ENCODE peak calls at places on chromosome 17, in nine cellular contexts. I is SK-N-MC, J is endothelial cell of umbilical vein, H is sigmoid colon, G is suprapubic skin, Y is breast epithelium, L is HCT116, K is SK-N-SH, F is Panc1. B is an unnamed sample.

GRCh38 chr17:28173801-28174200 is 131.3 kb downstream of the NLK start:
- DNase-seq in G (no peak), I (no peak), J (peak), K (no peak), L (no peak), H (no peak), F (no peak), Y (no peak), B (no peak)

GRCh38 chr17:32253117-32253611 is 12.5 kb upstream of the RHBDL3 start:
- DNase-seq in G (peak), Y (peak), F (peak), J (peak), K (peak), I (peak), L (peak), H (peak), B (peak)

GRCh38 chr17:64020068-64020766 is at the start of gene ICAM2:
- DNase-seq in L (no peak), I (no peak), Y (peak), K (no peak), J (peak), G (peak), H (peak), F (no peak), B (peak)

GRCh38 chr17:41631890-41632269 is 7.5 kb upstream of the KRT17 start:
- DNase-seq in F (no peak), G (no peak), H (no peak), L (no peak), J (no peak), Y (no peak), K (no peak), I (no peak), B (no peak)

GRCh38 chr17:56798916-56799315 is 34.8 kb downstream of the C17orf67 start:
- DNase-seq in F (no peak), J (no peak), L (no peak), K (no peak), Y (no peak), G (no peak), H (no peak), I (no peak), B (no peak)

GRCh38 chr17:57563968-57564367 is 181.1 kb downstream of the CCDC182 start:
- DNase-seq in L (no peak), K (peak), G (no peak), I (no peak), H (no peak), J (no peak), F (no peak), Y (no peak), B (no peak)

GRCh38 chr17:64507418-64507766 is 615 bp downstream of the CEP95 start:
- DNase-seq in Y (no peak), L (no peak), G (peak), H (no peak), F (no peak), J (peak), I (peak), K (peak), B (peak)

GRCh38 chr17:30363715-30364202 is 15.0 kb upstream of the CPD start:
- DNase-seq in L (no peak), J (no peak), Y (peak), K (no peak), F (peak), H (no peak), I (no peak), G (no peak), B (no peak)

GRCh38 chr17:50641339-50641725 is 6.7 kb downstream of the ABCC3 start:
- DNase-seq in H (no peak), Y (peak), F (no peak), J (no peak), I (no peak), G (no peak), K (no peak), L (no peak), B (peak)

GRCh38 chr17:50564916-50565315 is 4.4 kb downstream of the CACNA1G start:
- DNase-seq in H (peak), G (peak), J (no peak), Y (peak), L (no peak), K (peak), I (no peak), F (no peak), B (no peak)

GRCh38 chr17:1545618-1546017 is 17.0 kb downstream of the PITPNA start:
- DNase-seq in Y (peak), G (no peak), F (no peak), L (no peak), H (no peak), K (no peak), I (no peak), J (no peak), B (no peak)

GRCh38 chr17:48297825-48298224 is 132.2 kb downstream of the SKAP1 start:
- DNase-seq in H (no peak), G (no peak), I (no peak), F (no peak), J (no peak), K (no peak), L (no peak), Y (no peak), B (no peak)

GRCh38 chr17:82118815-82119380 is 20.9 kb upstream of the FASN start:
- DNase-seq in Y (no peak), J (no peak), F (no peak), G (no peak), K (peak), I (no peak), L (no peak), H (no peak), B (no peak)

GRCh38 chr17:80984749-80985148 is 6.9 kb upstream of the CHMP6 start:
- DNase-seq in I (no peak), L (peak), F (no peak), G (no peak), J (no peak), Y (no peak), K (no peak), H (no peak), B (no peak)

GRCh38 chr17:57966246-57966645 is 11.0 kb upstream of the CUEDC1 start:
- DNase-seq in F (no peak), Y (peak), I (no peak), H (no peak), L (no peak), J (no peak), K (no peak), G (no peak), B (no peak)

GRCh38 chr17:73585583-73585982 is 58.7 kb downstream of the SDK2 start:
- DNase-seq in G (no peak), H (no peak), I (no peak), F (no peak), J (no peak), K (no peak), Y (no peak), L (no peak), B (no peak)

GRCh38 chr17:45429338-45430005 is 3.2 kb downstream of the ARHGAP27 start:
- DNase-seq in K (no peak), L (no peak), I (no peak), H (no peak), Y (no peak), F (no peak), J (no peak), G (peak), B (no peak)

GRCh38 chr17:39167492-39167891 is 1.5 kb upstream of the ARL5C start:
- DNase-seq in J (no peak), G (no peak), H (no peak), I (no peak), F (no peak), K (no peak), L (no peak), Y (no peak), B (no peak)

GRCh38 chr17:39617100-39617445 is 9.4 kb upstream of the NEUROD2 start:
- DNase-seq in F (no peak), K (no peak), Y (no peak), G (no peak), H (no peak), I (no peak), J (no peak), L (no peak), B (no peak)

GRCh38 chr17:81037783-81038733 is 3.1 kb downstream of the BAIAP2 start:
- DNase-seq in H (no peak), J (no peak), I (no peak), F (no peak), K (no peak), G (no peak), Y (no peak), L (no peak), B (no peak)

GRCh38 chr17:81025756-81026155 is 9.2 kb upstream of the BAIAP2 start:
- DNase-seq in J (no peak), I (no peak), Y (no peak), L (no peak), H (peak), K (peak), F (no peak), G (peak), B (no peak)

GRCh38 chr17:79338589-79338988 is 264.0 kb downstream of the ENGASE start:
- DNase-seq in H (no peak), G (no peak), K (no peak), L (no peak), F (no peak), Y (no peak), I (no peak), J (no peak), B (no peak)

GRCh38 chr17:47694818-47695663 is 1.1 kb downstream of the TBKBP1 start:
- DNase-seq in K (peak), H (peak), F (no peak), J (peak), L (no peak), Y (peak), G (peak), I (no peak), B (peak)

GRCh38 chr17:78746949-78747269 is 35.2 kb downstream of the CYTH1 start:
- DNase-seq in F (no peak), K (no peak), I (no peak), G (no peak), H (no peak), Y (no peak), L (no peak), J (no peak), B (no peak)

GRCh38 chr17:57535652-57536018 is 209.5 kb downstream of the CCDC182 start:
- DNase-seq in J (no peak), H (no peak), I (no peak), L (no peak), Y (no peak), G (no peak), K (no peak), F (no peak), B (no peak)

GRCh38 chr17:77441130-77441920 is 300.6 kb downstream of the SEC14L1 start:
- DNase-seq in H (no peak), Y (no peak), G (no peak), I (peak), F (no peak), L (no peak), J (no peak), K (no peak), B (no peak)

GRCh38 chr17:77439382-77440013 is 298.7 kb downstream of the SEC14L1 start:
- DNase-seq in G (no peak), I (peak), L (no peak), F (no peak), H (no peak), J (no peak), K (no peak), Y (no peak), B (no peak)

GRCh38 chr17:77442976-77443742 is 302.4 kb downstream of the SEC14L1 start:
- DNase-seq in K (no peak), J (no peak), I (no peak), F (no peak), H (no peak), Y (no peak), G (no peak), L (no peak), B (no peak)

GRCh38 chr17:77438241-77439204 is 297.8 kb downstream of the SEC14L1 start:
- DNase-seq in Y (no peak), J (no peak), K (no peak), H (no peak), G (no peak), L (no peak), F (no peak), I (no peak), B (no peak)

DNA sequence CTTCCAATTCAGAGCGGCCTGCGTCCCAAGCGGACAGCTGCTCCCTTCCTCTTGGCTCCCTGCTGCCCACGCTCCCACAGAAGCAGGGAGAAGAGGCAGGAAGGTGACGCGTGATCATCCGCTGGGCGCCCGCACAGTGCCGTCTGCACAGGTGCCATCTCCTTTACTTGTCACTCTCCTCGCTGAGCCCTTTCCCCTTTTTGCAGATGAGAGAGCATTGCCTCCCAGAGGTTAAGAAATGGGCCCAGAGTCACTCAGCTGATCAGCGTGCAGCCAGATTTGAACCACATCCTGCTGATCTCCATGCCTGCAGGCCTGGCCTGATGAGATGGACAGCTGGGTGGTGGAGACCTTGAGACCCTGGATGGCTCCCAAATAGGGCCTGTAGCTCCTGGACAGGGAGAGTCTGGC is 299.8 kb downstream of the SEC14L1 start:
- DNase-seq in Y (no peak), F (no peak), K (no peak), J (no peak), G (no peak), L (no peak), H (no peak), I (no peak), B (no peak)
- TF ChIP-seq POLR2AphosphoS5 in Y (no peak), F (no peak), K (no peak), J (no peak), G (no peak), L (no peak), H (no peak), I (no peak), B (no peak)

GRCh38 chr17:60303406-60304099 is 88.4 kb downstream of the USP32 start:
- DNase-seq in K (no peak), L (no peak), H (no peak), F (no peak), Y (no peak), J (no peak), G (no peak), I (no peak), B (no peak)

GRCh38 chr17:60301644-60302043 is 90.3 kb downstream of the USP32 start:
- DNase-seq in L (no peak), K (no peak), I (no peak), Y (no peak), G (no peak), H (no peak), J (no peak), F (no peak), B (no peak)

GRCh38 chr17:60304502-60304901 is 87.4 kb downstream of the USP32 start:
- DNase-seq in Y (no peak), J (no peak), L (no peak), K (no peak), I (no peak), G (no peak), F (no peak), H (no peak), B (no peak)

GRCh38 chr17:60300949-60301348 is 91.0 kb downstream of the USP32 start:
- DNase-seq in G (no peak), L (no peak), Y (no peak), K (no peak), J (no peak), H (no peak), F (no peak), I (no peak), B (no peak)

GRCh38 chr17:60305141-60305540 is 86.8 kb downstream of the USP32 start:
- DNase-seq in J (no peak), H (no peak), K (no peak), I (no peak), L (no peak), Y (no peak), F (no peak), G (no peak), B (no peak)
- H3K4me3 ChIP-seq in J (no peak), H (no peak), K (no peak), I (no peak), L (no peak), Y (no peak), F (no peak), G (no peak), B (no peak)

DNA sequence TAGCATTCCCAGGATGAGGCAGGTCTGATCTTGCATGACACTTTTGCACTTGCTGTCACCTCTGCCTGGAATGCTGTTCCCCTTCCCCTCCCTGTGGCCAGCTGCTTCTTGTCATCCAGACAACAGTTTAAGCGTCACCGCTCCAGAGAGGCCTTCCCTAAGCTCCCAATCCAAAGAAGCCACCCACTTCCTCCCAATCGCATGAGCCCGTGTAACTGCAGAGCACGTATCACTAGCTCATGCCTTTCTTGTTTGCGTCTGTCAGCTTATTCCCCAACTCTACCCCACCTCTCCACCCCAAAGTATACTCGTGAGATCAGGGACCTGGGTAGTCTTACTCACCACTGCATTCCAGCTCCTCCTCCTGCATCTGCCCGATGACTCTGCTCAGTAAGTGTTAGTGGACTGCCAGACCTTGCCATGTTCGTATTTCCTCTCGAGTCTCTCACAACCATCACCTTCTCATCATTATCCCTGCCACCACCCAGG is 92.8 kb downstream of the GAS7 start:
- DNase-seq in K (no peak), Y (peak), J (no peak), F (no peak), I (no peak), H (peak), L (no peak), G (no peak), B (no peak)
- TF ChIP-seq POLR2AphosphoS5 in K (no peak), Y (peak), J (no peak), F (no peak), I (no peak), H (peak), L (no peak), G (peak), B (peak)

GRCh38 chr17:74890554-74890953 is 2.9 kb downstream of the FADS6 start:
- DNase-seq in Y (no peak), F (no peak), H (no peak), J (no peak), G (no peak), L (no peak), I (no peak), K (no peak), B (no peak)

GRCh38 chr17:74888440-74888839 is 5.0 kb downstream of the FADS6 start:
- DNase-seq in H (no peak), Y (no peak), G (no peak), F (no peak), I (no peak), K (no peak), J (no peak), L (no peak), B (no peak)

GRCh38 chr17:74892013-74892841 is 1.2 kb downstream of the FADS6 start:
- DNase-seq in H (no peak), I (no peak), L (no peak), J (no peak), Y (no peak), F (no peak), G (no peak), K (peak), B (no peak)

GRCh38 chr17:74893936-74894671 is 671 bp upstream of the FADS6 start:
- DNase-seq in G (no peak), I (no peak), Y (no peak), K (no peak), L (no peak), F (no peak), H (no peak), J (no peak), B (no peak)

DNA sequence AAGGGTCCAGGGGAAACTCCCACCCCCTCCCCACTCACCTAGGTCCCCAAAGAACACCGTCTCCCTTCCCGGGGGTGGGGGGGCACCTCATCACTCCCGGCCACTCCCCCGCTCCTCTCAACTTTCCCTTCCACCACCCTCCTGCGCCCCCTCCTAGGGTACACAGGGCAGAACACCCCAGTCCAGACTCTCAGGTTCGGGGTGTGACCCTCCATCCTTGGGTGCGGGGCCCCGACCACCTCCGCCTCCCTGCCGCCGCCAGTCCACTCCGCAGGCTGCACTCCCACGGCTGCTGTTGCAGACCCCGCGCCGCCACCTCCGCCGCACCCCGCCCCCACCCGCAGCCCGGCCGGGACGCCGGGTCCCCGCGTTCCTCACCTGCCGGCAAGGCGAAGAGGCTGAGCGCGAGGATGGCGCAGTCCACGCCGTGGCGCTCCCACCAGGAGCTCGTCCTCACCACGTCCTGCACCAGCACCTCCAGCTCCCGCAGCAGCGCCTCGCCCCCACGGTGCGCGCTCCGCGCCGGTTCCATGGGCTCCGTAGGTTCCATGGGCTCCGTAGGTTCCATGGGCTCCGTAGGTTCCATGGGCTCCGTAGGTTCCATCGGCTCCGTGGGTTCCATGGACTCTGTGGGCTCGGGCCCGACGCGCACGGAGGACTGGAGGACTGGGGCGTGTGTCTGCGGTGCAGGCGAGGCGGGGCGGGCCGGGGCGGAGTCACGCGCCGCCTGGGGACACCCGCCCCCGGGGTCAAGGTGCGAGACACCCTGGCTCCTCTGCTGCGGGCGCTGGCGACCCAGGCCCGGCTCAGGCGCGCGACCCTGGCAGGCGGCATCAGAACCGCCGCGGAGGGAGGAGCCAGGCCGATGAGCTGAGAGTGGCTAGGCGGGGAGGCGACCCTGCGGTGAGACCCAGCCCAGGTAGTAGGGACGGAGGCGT is at the start of gene FADS6:
- DNase-seq in J (no peak), Y (no peak), I (no peak), F (no peak), K (peak), G (no peak), H (no peak), L (no peak), B (no peak)
- H3K4me3 ChIP-seq in J (no peak), Y (peak), I (no peak), F (peak), K (peak), G (peak), H (peak), L (no peak), B (peak)

GRCh38 chr17:4006745-4007211 is 42.5 kb upstream of the ATP2A3 start:
- DNase-seq in F (no peak), L (no peak), H (no peak), J (no peak), I (no peak), G (no peak), K (peak), Y (no peak), B (no peak)
- TF ChIP-seq POLR2AphosphoS5 in F (no peak), L (no peak), H (no peak), J (no peak), I (no peak), G (no peak), K (no peak), Y (no peak), B (no peak)